ENCODE peak calls at places on chromosomes 5 and 9, in five cellular contexts. N is activated naive CD8-positive, alpha-beta T cell treated with anti-CD3 and anti-CD28 coated beads for 36 hours; L is stimulated activated naive CD4-positive, alpha-beta T cell; H is fibroblast of the aortic adventitia; W is adrenal gland. Z is an unnamed sample.

GRCh38 chr9:108836771-108837170 is 19.0 kb downstream of the ACTL7B start:
- DNase-seq in N (no peak), L (no peak), H (no peak), W (no peak), Z (no peak)

GRCh38 chr5:160463775-160464465 is 42.3 kb downstream of the PTTG1 start:
- DNase-seq in N (no peak), L (no peak), H (peak; percentile 88), W (peak; percentile 8), Z (no peak)

GRCh38 chr5:144036476-144036875 is 134.0 kb downstream of the YIPF5 start:
- DNase-seq in N (no peak), L (no peak), H (no peak), W (no peak), Z (no peak)

GRCh38 chr9:106961623-106962022 is 98.7 kb downstream of the ZNF462 start:
- DNase-seq in N (no peak), L (no peak), H (peak; percentile 19), W (no peak), Z (no peak)

GRCh38 chr9:135085830-135086546 is 1.5 kb upstream of the OLFM1 start:
- DNase-seq in N (peak; percentile 55), L (no peak), H (peak; percentile 60), W (peak; percentile 88), Z (peak; percentile 33)

GRCh38 chr9:101736723-101737122 is 1.7 kb downstream of the GRIN3A start:
- DNase-seq in N (no peak), L (no peak), H (no peak), W (peak; percentile 7), Z (no peak)

GRCh38 chr9:121566401-121567141 is 66.9 kb upstream of the GGTA1 start:
- DNase-seq in N (no peak), L (no peak), H (peak; percentile 60), W (no peak), Z (no peak)

GRCh38 chr9:91395553-91396470 is 27.8 kb downstream of the NFIL3 start:
- DNase-seq in N (no peak), L (no peak), H (peak; percentile 84), W (no peak), Z (no peak)

GRCh38 chr9:113511856-113512761 is 48.6 kb downstream of the RGS3 start:
- DNase-seq in N (peak; percentile 85), L (no peak), H (no peak), W (no peak), Z (no peak)

GRCh38 chr5:55668356-55668755 is 43.8 kb downstream of the SLC38A9 start:
- DNase-seq in N (no peak), L (no peak), H (peak; percentile 88), W (no peak), Z (no peak)